ENCODE peak calls at places on chromosomes 12 and 14, in five cellular contexts. Q, J, H, L and U are unnamed samples.

GRCh38 chr12:121893901-121894540 is 5.4 kb downstream of the PSMD9 start:
- DNase-seq in J (peak; percentile 66), Q (peak; percentile 77), L (no peak), H (peak; percentile 58), U (peak; percentile 81)

GRCh38 chr12:52193991-52194390 is 2.2 kb upstream of the KRT80 start:
- DNase-seq in Q (no peak), L (no peak), J (no peak), H (no peak), U (no peak)

GRCh38 chr14:34794941-34795340 is 80.2 kb downstream of the BAZ1A start:
- DNase-seq in J (no peak), H (no peak), L (no peak), Q (no peak), U (no peak)

GRCh38 chr12:31206038-31206670 is 119.8 kb downstream of the SINHCAF start:
- DNase-seq in L (peak; percentile 63), J (peak; percentile 41), H (peak; percentile 74), Q (peak; percentile 41), U (peak; percentile 99)

GRCh38 chr14:72352012-72352411 is 419.8 kb downstream of the RGS6 start:
- DNase-seq in J (no peak), Q (no peak), H (no peak), L (no peak), U (no peak)

GRCh38 chr14:53979747-53980642 is 23.4 kb upstream of the BMP4 start:
- DNase-seq in H (peak; percentile 85), Q (peak; percentile 60), L (no peak), J (peak; percentile 67), U (no peak)

GRCh38 chr12:116497051-116497529 is 62.1 kb upstream of the MAP1LC3B2 start:
- DNase-seq in Q (no peak), J (no peak), H (no peak), L (no peak), U (peak; percentile 87)

GRCh38 chr14:35944847-35945246 is 118.7 kb downstream of the BRMS1L start:
- DNase-seq in L (no peak), Q (no peak), J (peak; percentile 76), H (no peak), U (peak; percentile 6)

GRCh38 chr12:42958271-42958674 is 368.7 kb upstream of the PRICKLE1 start:
- DNase-seq in Q (peak; percentile 26), H (peak; percentile 57), J (no peak), L (no peak), U (peak; percentile 13)

GRCh38 chr14:81834308-81834707 is 300.7 kb upstream of the SEL1L start:
- DNase-seq in Q (no peak), H (no peak), L (no peak), J (no peak), U (no peak)

GRCh38 chr12:70338531-70338930 is 27.6 kb upstream of the KCNMB4 start:
- DNase-seq in J (no peak), Q (peak; percentile 23), H (peak; percentile 14), L (no peak), U (no peak)

GRCh38 chr14:92108345-92109254 is 2.2 kb upstream of the ATXN3 start:
- DNase-seq in L (no peak), H (no peak), J (peak; percentile 87), Q (no peak), U (no peak)

GRCh38 chr12:120019942-120020341 is 30.9 kb downstream of the BICDL1 start:
- DNase-seq in J (no peak), Q (no peak), L (no peak), H (no peak), U (no peak)

GRCh38 chr12:51388826-51389225 is 2.4 kb downstream of the GALNT6 start:
- DNase-seq in L (no peak), H (no peak), J (no peak), Q (no peak), U (no peak)

GRCh38 chr12:19792028-19792427 is 352.7 kb downstream of the AEBP2 start:
- DNase-seq in Q (no peak), L (no peak), H (no peak), J (no peak), U (no peak)

GRCh38 chr14:57247283-57247682 is 21.4 kb downstream of the EXOC5 start:
- DNase-seq in L (no peak), H (no peak), Q (no peak), J (no peak), U (no peak)

GRCh38 chr12:95942106-95942531 is 295 bp downstream of the CCDC38 start:
- DNase-seq in H (peak; percentile 2), L (no peak), J (no peak), Q (no peak), U (no peak)

GRCh38 chr12:15603461-15604085 is 185.6 kb downstream of the EPS8 start:
- DNase-seq in J (no peak), L (no peak), Q (peak; percentile 10), H (no peak), U (no peak)

GRCh38 chr12:80860928-80861327 is 76.8 kb downstream of the LIN7A start:
- DNase-seq in H (no peak), Q (no peak), L (no peak), J (no peak), U (no peak)

GRCh38 chr14:58637040-58637390 is 747 bp upstream of the DACT1 start:
- DNase-seq in L (no peak), J (no peak), Q (peak; percentile 94), H (peak; percentile 90), U (peak; percentile 47)

GRCh38 chr12:12859690-12860089 is 31.7 kb upstream of the GPRC5A start:
- DNase-seq in H (peak; percentile 23), L (no peak), Q (peak; percentile 35), J (no peak), U (peak; percentile 48)

GRCh38 chr12:101021911-101022388 is 188.1 kb downstream of the SLC5A8 start:
- DNase-seq in Q (peak; percentile 90), L (no peak), J (no peak), H (peak; percentile 97), U (peak; percentile 79)

GRCh38 chr12:38713294-38713693 is 192.1 kb downstream of the CPNE8 start:
- DNase-seq in J (no peak), H (no peak), Q (no peak), L (no peak), U (peak; percentile 19)

GRCh38 chr12:108884116-108885012 is 4.5 kb downstream of the DAO start:
- DNase-seq in Q (no peak), H (no peak), L (peak; percentile 42), J (peak; percentile 80), U (peak; percentile 14)

GRCh38 chr14:64718762-64719161 is 14.5 kb downstream of the PLEKHG3 start:
- DNase-seq in H (no peak), Q (no peak), J (no peak), L (no peak), U (no peak)

GRCh38 chr14:24556756-24557155 is 19.3 kb downstream of the CTSG start:
- DNase-seq in J (no peak), Q (peak; percentile 29), H (peak; percentile 6), L (no peak), U (peak; percentile 84)

GRCh38 chr12:24562761-24563392 is 386.0 kb downstream of the BCAT1 start:
- DNase-seq in J (peak; percentile 66), L (no peak), Q (peak; percentile 54), H (peak; percentile 45), U (peak; percentile 32)

DNA sequence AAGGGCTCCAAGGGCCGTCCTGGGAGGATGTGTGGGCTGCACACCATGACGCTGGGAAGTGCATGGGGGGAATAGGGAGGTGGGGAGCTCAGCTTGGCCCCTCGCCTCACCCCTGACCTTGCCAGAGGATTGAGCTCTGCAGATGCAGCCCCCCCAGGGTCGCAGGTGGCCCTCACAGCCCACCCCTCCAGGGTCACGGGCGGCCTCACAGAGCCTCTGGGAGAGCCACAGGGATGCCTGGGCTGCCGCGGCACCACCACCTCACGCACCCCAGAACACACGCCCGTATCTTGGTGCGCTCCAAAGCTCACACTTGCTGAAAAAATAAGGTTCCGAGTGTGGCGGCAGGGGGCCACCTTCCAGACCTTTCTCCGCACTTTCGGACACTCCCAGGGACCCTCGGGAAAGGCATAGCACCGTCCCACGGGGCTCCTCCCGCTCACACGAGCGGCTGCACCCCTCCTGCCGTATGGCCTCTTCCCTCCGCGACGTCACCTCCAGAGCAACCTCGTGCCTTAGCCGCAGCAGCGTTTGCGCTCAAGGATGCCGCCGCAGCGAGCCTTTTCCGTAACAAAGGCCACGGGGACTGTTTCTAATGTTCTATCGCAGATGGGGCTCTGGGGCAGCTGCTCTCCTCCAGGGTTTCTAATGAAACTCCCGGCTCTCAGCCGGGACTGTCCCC is 9.9 kb upstream of the FBRSL1 start:
- DNase-seq in H (no peak), L (no peak), J (no peak), Q (no peak), U (no peak)
- H3K9ac ChIP-seq in H (no peak overlapping the region), L (peak overlapping the region; percentile 8), J (no peak overlapping the region), Q (no peak overlapping the region), U (no peak overlapping the region)

GRCh38 chr12:67988600-67988999 is 647 bp upstream of the IFNG-AS1 start:
- DNase-seq in H (no peak), Q (no peak), L (no peak), J (no peak), U (no peak)
- H3K9ac ChIP-seq in H (no peak overlapping the region), Q (no peak overlapping the region), L (no peak overlapping the region), J (no peak overlapping the region), U (no peak overlapping the region)

GRCh38 chr12:46374286-46374685 is 1.7 kb upstream of the SLC38A2 start:
- DNase-seq in H (no peak), L (no peak), J (no peak), Q (no peak), U (no peak)
- H3K9ac ChIP-seq in H (peak overlapping the region; percentile 97), L (no peak overlapping the region), J (no peak overlapping the region), Q (peak overlapping the region; percentile 93), U (no peak overlapping the region)

GRCh38 chr12:55745361-55746146 is 2.6 kb downstream of the GDF11 start:
- DNase-seq in Q (no peak), L (peak; percentile 96), H (no peak), J (peak; percentile 90), U (no peak)
- H3K9ac ChIP-seq in Q (peak overlapping the region; percentile 27), L (peak overlapping the region; percentile 98), H (peak overlapping the region; percentile 51), J (peak overlapping the region; percentile 31), U (no peak overlapping the region)

GRCh38 chr12:6377667-6377994 is 2.3 kb upstream of the SCNN1A start:
- DNase-seq in Q (no peak), H (no peak), J (peak; percentile 32), L (no peak), U (peak; percentile 53)
- H3K9ac ChIP-seq in Q (no peak overlapping the region), H (no peak overlapping the region), J (no peak overlapping the region), L (no peak overlapping the region), U (peak overlapping the region; percentile 73)

GRCh38 chr14:103279129-103280025 is 54.7 kb upstream of the EIF5 start:
- DNase-seq in Q (no peak), L (no peak), J (peak; percentile 58), H (no peak), U (no peak)
- H3K9ac ChIP-seq in Q (no peak overlapping the region), L (peak overlapping the region; percentile 81), J (no peak overlapping the region), H (no peak overlapping the region), U (no peak overlapping the region)

GRCh38 chr14:75258079-75258802 is 20.4 kb upstream of the FOS start:
- DNase-seq in H (no peak), Q (peak; percentile 59), L (no peak), J (no peak), U (no peak)
- H3K9ac ChIP-seq in H (peak overlapping the region; percentile 94), Q (peak overlapping the region; percentile 52), L (peak overlapping the region; percentile 72), J (peak overlapping the region; percentile 68), U (peak overlapping the region; percentile 79)

GRCh38 chr14:23207146-23207540 is 23.7 kb upstream of the SLC7A8 start:
- DNase-seq in Q (no peak), J (no peak), H (no peak), L (no peak), U (no peak)
- H3K9ac ChIP-seq in Q (no peak overlapping the region), J (peak overlapping the region; percentile 23), H (no peak overlapping the region), L (no peak overlapping the region), U (no peak overlapping the region)